ENCODE peak calls at places on chromosomes 5 and 9, in nine cellular contexts. K is activated CD8-positive, alpha-beta memory T cell treated with anti-CD3 and anti-CD28 coated beads for 24 hours; P is NCI-H82; I is tibial artery; T is foreskin fibroblast; Q is substantia nigra; N is pancreas; J is progenitor cell of endocrine pancreas; C is amygdala. L is an unnamed sample.
A peak's percentile ranks its signal among the peaks of the same experiment; 100 is the strongest.

GRCh38 chr5:138724470-138725146 is 28.6 kb upstream of the CTNNA1 start:
- DNase-seq in K (no peak), P (no peak), I (no peak), T (peak; percentile 42), Q (peak; percentile 13), N (no peak), J (no peak), C (no peak), L (peak; percentile 14)

GRCh38 chr5:11046160-11046559 is 285.1 kb upstream of the DAP start:
- DNase-seq in K (no peak), P (peak; percentile 75), I (no peak), T (peak; percentile 10), Q (peak; percentile 42), N (no peak), J (no peak), C (no peak), L (no peak)

GRCh38 chr9:135826188-135826545 is 81.2 kb downstream of the CAMSAP1 start:
- DNase-seq in K (no peak), P (no peak), I (no peak), T (no peak), Q (no peak), N (no peak), J (no peak), C (no peak), L (no peak)

GRCh38 chr5:27568811-27569210 is 530.4 kb upstream of the CDH9 start:
- DNase-seq in K (no peak), P (no peak), I (no peak), T (no peak), Q (no peak), N (no peak), J (no peak), C (no peak), L (peak; percentile 19)

GRCh38 chr5:80885698-80886000 is 74.5 kb upstream of the RASGRF2 start:
- DNase-seq in K (no peak), P (no peak), I (no peak), T (no peak), Q (no peak), N (no peak), J (no peak), C (no peak), L (peak; percentile 34)

GRCh38 chr5:18772475-18772874 is 1138.2 kb downstream of the TAF11L14 start:
- DNase-seq in K (no peak), P (no peak), I (no peak), T (no peak), Q (no peak), N (no peak), J (no peak), C (no peak), L (peak; percentile 24)

GRCh38 chr5:42596817-42597216 is 159.8 kb upstream of the CCDC152 start:
- DNase-seq in K (no peak), P (no peak), I (no peak), T (peak; percentile 15), Q (no peak), N (no peak), J (no peak), C (no peak), L (no peak)

GRCh38 chr5:18281947-18282557 is 647.8 kb downstream of the TAF11L14 start:
- DNase-seq in K (no peak), P (peak; percentile 56), I (no peak), T (peak; percentile 19), Q (no peak), N (no peak), J (no peak), C (no peak), L (peak; percentile 86)

GRCh38 chr5:27318701-27319100 is 280.3 kb upstream of the CDH9 start:
- DNase-seq in K (no peak), P (no peak), I (no peak), T (no peak), Q (no peak), N (no peak), J (no peak), C (no peak), L (no peak)

GRCh38 chr9:87425202-87425601 is 72.5 kb upstream of the DAPK1 start:
- DNase-seq in K (no peak), P (no peak), I (no peak), T (no peak), Q (no peak), N (no peak), J (no peak), C (no peak), L (no peak)